ENCODE peak calls at places on chromosomes 16 and 17, in six cellular contexts. O is Panc1, Q is stomach, B is prostate gland, Z is K562, S is GM12891. H is an unnamed sample.
A peak's percentile ranks its signal among the peaks of the same experiment; 100 is the strongest.

GRCh38 chr16:67000384-67001158 is 12.2 kb downstream of the CES4A start:
- DNase-seq in O (no peak), Q (peak; percentile 75), B (peak; percentile 62), Z (peak; percentile 46), S (peak; percentile 72), H (peak; percentile 63)

GRCh38 chr17:45374501-45374900 is 57.7 kb upstream of the MAP3K14 start:
- DNase-seq in O (no peak), Q (no peak), B (no peak), Z (no peak), S (no peak), H (no peak)

GRCh38 chr16:72921620-72922019 is 126.3 kb downstream of the ZFHX3 start:
- DNase-seq in O (no peak), Q (no peak), B (no peak), Z (no peak), S (no peak), H (no peak)

GRCh38 chr16:8763899-8764298 is 33.5 kb downstream of the TMEM186 start:
- DNase-seq in O (no peak), Q (no peak), B (no peak), Z (no peak), S (no peak), H (no peak)

GRCh38 chr17:7632492-7632894 is 2.6 kb downstream of the SHBG start:
- DNase-seq in O (no peak), Q (peak; percentile 31), B (no peak), Z (peak; percentile 68), S (no peak), H (no peak)

GRCh38 chr16:66619036-66619435 is 14.5 kb downstream of the CMTM3 start:
- DNase-seq in O (no peak), Q (no peak), B (no peak), Z (no peak), S (no peak), H (no peak)

GRCh38 chr17:76912585-76912984 is 44.4 kb downstream of the MGAT5B start:
- DNase-seq in O (no peak), Q (no peak), B (no peak), Z (no peak), S (no peak), H (no peak)

GRCh38 chr16:57643166-57643813 is 14.9 kb downstream of the ADGRG1 start:
- DNase-seq in O (no peak), Q (no peak), B (no peak), Z (no peak), S (no peak), H (no peak)

GRCh38 chr17:43779145-43780125 is 658 bp upstream of the DUSP3 start:
- DNase-seq in O (no peak), Q (no peak), B (no peak), Z (no peak), S (no peak), H (no peak)

GRCh38 chr17:78356163-78356713 is 3.6 kb downstream of the SOCS3 start:
- DNase-seq in O (no peak), Q (peak; percentile 54), B (no peak), Z (peak; percentile 75), S (peak; percentile 83), H (peak; percentile 84)

GRCh38 chr17:78174870-78175642 is 6.7 kb downstream of the SYNGR2 start:
- DNase-seq in O (no peak), Q (peak; percentile 62), B (no peak), Z (no peak), S (no peak), H (no peak)

GRCh38 chr17:81656118-81656743 is at the start of gene PDE6G:
- DNase-seq in O (no peak), Q (no peak), B (no peak), Z (no peak), S (no peak), H (no peak)

GRCh38 chr17:5584383-5584951 is at the start of gene NLRP1:
- DNase-seq in O (no peak), Q (peak; percentile 76), B (peak; percentile 46), Z (no peak), S (peak; percentile 81), H (peak; percentile 88)

GRCh38 chr17:45282683-45283644 is 21.1 kb upstream of the SPATA32 start:
- DNase-seq in O (no peak), Q (no peak), B (no peak), Z (no peak), S (no peak), H (no peak)

GRCh38 chr16:87240211-87241134 is 76.7 kb downstream of the C16orf95 start:
- DNase-seq in O (no peak), Q (no peak), B (no peak), Z (no peak), S (no peak), H (no peak)

GRCh38 chr17:68378202-68379149 is 78.8 kb downstream of the WIPI1 start:
- DNase-seq in O (no peak), Q (peak; percentile 71), B (peak; percentile 90), Z (no peak), S (no peak), H (no peak)

GRCh38 chr17:30326816-30327215 is 7.0 kb downstream of the TMIGD1 start:
- DNase-seq in O (no peak), Q (no peak), B (no peak), Z (no peak), S (no peak), H (no peak)

GRCh38 chr17:52947418-52947817 is 788.9 kb upstream of the CA10 start:
- DNase-seq in O (no peak), Q (no peak), B (no peak), Z (no peak), S (no peak), H (no peak)

GRCh38 chr16:1298406-1298805 is 11.0 kb upstream of the UBE2I start:
- DNase-seq in O (no peak), Q (no peak), B (no peak), Z (no peak), S (no peak), H (no peak)

GRCh38 chr17:81727324-81728031 is 15.4 kb downstream of the SLC25A10 start:
- DNase-seq in O (no peak), Q (peak; percentile 88), B (peak; percentile 79), Z (no peak), S (no peak), H (no peak)

GRCh38 chr16:89122322-89122831 is 28.7 kb downstream of the ACSF3 start:
- DNase-seq in O (no peak), Q (peak; percentile 73), B (peak; percentile 46), Z (no peak), S (peak; percentile 60), H (peak; percentile 79)

GRCh38 chr17:55299162-55299838 is 34.5 kb downstream of the HLF start:
- DNase-seq in O (no peak), Q (no peak), B (no peak), Z (no peak), S (no peak), H (no peak)

GRCh38 chr17:75823257-75824041 is 20.8 kb downstream of the UNC13D start:
- DNase-seq in O (no peak), Q (no peak), B (no peak), Z (no peak), S (no peak), H (no peak)
- TF ChIP-seq POLR2AphosphoS5 in O (no peak), Q (no peak), B (no peak), Z (no peak), S (no peak), H (no peak)

GRCh38 chr16:65309294-65309850 is 187.5 kb upstream of the CDH11 start:
- DNase-seq in O (no peak), Q (no peak), B (no peak), Z (no peak), S (no peak), H (no peak)

GRCh38 chr16:65312071-65312470 is 190.2 kb upstream of the CDH11 start:
- DNase-seq in O (no peak), Q (no peak), B (no peak), Z (no peak), S (no peak), H (no peak)

GRCh38 chr16:65314246-65315003 is 192.6 kb upstream of the CDH11 start:
- DNase-seq in O (no peak), Q (no peak), B (no peak), Z (no peak), S (no peak), H (no peak)

GRCh38 chr16:65315004-65315398 is 193.1 kb upstream of the CDH11 start:
- DNase-seq in O (no peak), Q (no peak), B (no peak), Z (no peak), S (no peak), H (no peak)

DNA sequence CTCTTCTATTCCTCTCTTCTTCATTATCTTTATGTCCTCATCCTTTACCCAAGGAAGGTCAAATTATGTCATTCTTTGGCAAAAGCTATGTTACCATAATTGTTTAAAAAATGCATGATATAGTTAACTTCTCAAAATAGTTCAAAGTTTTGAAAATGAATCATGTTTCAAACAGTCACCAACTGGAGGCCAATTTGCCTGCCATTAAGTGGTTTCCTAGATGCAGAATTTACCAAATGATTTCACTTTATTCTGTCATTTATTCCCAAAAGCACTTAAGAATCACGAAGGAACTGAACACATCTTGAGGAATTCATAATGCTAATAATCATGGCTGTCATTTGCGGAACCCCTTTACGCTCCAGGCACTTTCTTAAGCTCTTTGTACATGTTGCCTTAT is 190.9 kb upstream of the CDH11 start:
- DNase-seq in O (no peak), Q (no peak), B (no peak), Z (no peak), S (no peak), H (no peak)
- TF ChIP-seq POLR2AphosphoS5 in O (no peak), Q (no peak), B (no peak), Z (no peak), S (no peak), H (no peak)

DNA sequence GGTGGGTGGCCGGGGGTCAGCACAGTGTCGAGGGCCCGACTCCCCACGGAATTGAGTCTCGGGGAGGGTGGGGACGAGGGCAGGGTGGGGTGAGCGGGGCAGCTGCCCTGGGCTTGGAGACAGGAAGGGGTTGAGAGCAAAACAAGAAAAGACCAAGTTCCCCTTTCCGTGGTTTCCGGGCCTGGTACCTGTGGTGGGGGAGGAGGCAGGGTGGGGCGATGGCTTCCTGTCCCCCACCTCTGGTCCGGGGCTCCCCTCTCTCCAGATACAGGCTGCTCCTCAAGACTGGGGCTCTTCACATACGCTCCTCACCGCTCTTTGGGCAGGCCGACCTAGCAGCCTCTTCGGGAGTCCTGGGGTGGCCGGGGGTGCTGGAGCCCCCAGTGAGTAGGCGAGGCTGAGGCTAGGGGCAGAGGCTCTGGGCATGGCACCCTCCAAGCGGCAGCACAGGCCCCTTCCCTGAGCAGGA is 593 bp downstream of the CORO1A start:
- DNase-seq in O (no peak), Q (peak; percentile 53), B (no peak), Z (no peak), S (peak; percentile 73), H (peak; percentile 70)
- TF ChIP-seq POLR2AphosphoS5 in O (no peak), Q (no peak), B (no peak), Z (no peak), S (no peak), H (peak; percentile 63)

GRCh38 chr17:601462-602303 is 113.0 kb downstream of the VPS53 start:
- DNase-seq in O (no peak), Q (no peak), B (no peak), Z (peak; percentile 95), S (no peak), H (no peak)
- TF ChIP-seq POLR2AphosphoS5 in O (no peak), Q (no peak), B (no peak), Z (peak; percentile 92), S (no peak), H (no peak)

GRCh38 chr16:27332105-27332504 is 18.3 kb downstream of the IL4R start:
- DNase-seq in O (no peak), Q (no peak), B (no peak), Z (no peak), S (no peak), H (no peak)
- TF ChIP-seq POLR2AphosphoS5 in O (no peak), Q (no peak), B (no peak), Z (no peak), S (no peak), H (no peak)